ENCODE peak calls at places on chromosomes 11 and 22, in eight cellular contexts. One of them, this sample, is unnamed.

GRCh38 chr11:15107730-15108515 is 6.8 kb upstream of the INSC start:
- DNase-seq in CD8-positive, alpha-beta T cell: no peak
- DNase-seq in Peyer's patch: no peak
- DNase-seq in OCI-LY7: peak
- DNase-seq in fibroblast of lung: no peak
- DNase-seq in transverse colon: no peak
- DNase-seq in ovary: no peak
- DNase-seq in tibial nerve: no peak
- DNase-seq in this sample: no peak

GRCh38 chr11:133269272-133269671 is 263.0 kb downstream of the OPCML start:
- DNase-seq in CD8-positive, alpha-beta T cell: no peak
- DNase-seq in Peyer's patch: no peak
- DNase-seq in OCI-LY7: no peak
- DNase-seq in fibroblast of lung: no peak
- DNase-seq in transverse colon: no peak
- DNase-seq in ovary: no peak
- DNase-seq in tibial nerve: no peak
- DNase-seq in this sample: no peak

GRCh38 chr11:62193954-62194353 is 3.9 kb downstream of the SCGB1D1 start:
- DNase-seq in CD8-positive, alpha-beta T cell: no peak
- DNase-seq in Peyer's patch: no peak
- DNase-seq in OCI-LY7: no peak
- DNase-seq in fibroblast of lung: no peak
- DNase-seq in transverse colon: no peak
- DNase-seq in ovary: no peak
- DNase-seq in tibial nerve: no peak
- DNase-seq in this sample: no peak

GRCh38 chr11:120132645-120133185 is 5.2 kb downstream of the TRIM29 start:
- DNase-seq in CD8-positive, alpha-beta T cell: no peak
- DNase-seq in Peyer's patch: no peak
- DNase-seq in OCI-LY7: no peak
- DNase-seq in fibroblast of lung: no peak
- DNase-seq in transverse colon: peak
- DNase-seq in ovary: peak
- DNase-seq in tibial nerve: no peak
- DNase-seq in this sample: peak

GRCh38 chr11:65698205-65698604 is 13.8 kb upstream of the KAT5 start:
- DNase-seq in CD8-positive, alpha-beta T cell: no peak
- DNase-seq in Peyer's patch: no peak
- DNase-seq in OCI-LY7: no peak
- DNase-seq in fibroblast of lung: no peak
- DNase-seq in transverse colon: peak
- DNase-seq in ovary: no peak
- DNase-seq in tibial nerve: no peak
- DNase-seq in this sample: no peak

GRCh38 chr22:29073618-29074275 is 912 bp downstream of the KREMEN1 start:
- DNase-seq in CD8-positive, alpha-beta T cell: no peak
- DNase-seq in Peyer's patch: peak
- DNase-seq in OCI-LY7: no peak
- DNase-seq in fibroblast of lung: peak
- DNase-seq in transverse colon: peak
- DNase-seq in ovary: peak
- DNase-seq in tibial nerve: peak
- DNase-seq in this sample: peak

GRCh38 chr11:11620251-11620965 is 1.4 kb downstream of the GALNT18 start:
- DNase-seq in CD8-positive, alpha-beta T cell: no peak
- DNase-seq in Peyer's patch: peak
- DNase-seq in OCI-LY7: no peak
- DNase-seq in fibroblast of lung: peak
- DNase-seq in transverse colon: peak
- DNase-seq in ovary: peak
- DNase-seq in tibial nerve: no peak
- DNase-seq in this sample: peak

GRCh38 chr11:14908214-14908880 is 16.3 kb upstream of the CYP2R1 start:
- DNase-seq in CD8-positive, alpha-beta T cell: no peak
- DNase-seq in Peyer's patch: no peak
- DNase-seq in OCI-LY7: peak
- DNase-seq in fibroblast of lung: peak
- DNase-seq in transverse colon: peak
- DNase-seq in ovary: no peak
- DNase-seq in tibial nerve: peak
- DNase-seq in this sample: peak

GRCh38 chr22:48609279-48609865 is 1218.3 kb downstream of the BRD1 start:
- DNase-seq in CD8-positive, alpha-beta T cell: no peak
- DNase-seq in Peyer's patch: no peak
- DNase-seq in OCI-LY7: no peak
- DNase-seq in fibroblast of lung: no peak
- DNase-seq in transverse colon: no peak
- DNase-seq in ovary: no peak
- DNase-seq in tibial nerve: no peak
- DNase-seq in this sample: no peak

GRCh38 chr11:109308551-109308950 is 113.4 kb upstream of the C11orf87 start:
- DNase-seq in CD8-positive, alpha-beta T cell: no peak
- DNase-seq in Peyer's patch: no peak
- DNase-seq in OCI-LY7: no peak
- DNase-seq in fibroblast of lung: no peak
- DNase-seq in transverse colon: no peak
- DNase-seq in ovary: no peak
- DNase-seq in tibial nerve: no peak
- DNase-seq in this sample: no peak
- H3K27ac ChIP-seq in CD8-positive, alpha-beta T cell: no peak
- H3K27ac ChIP-seq in Peyer's patch: no peak
- H3K27ac ChIP-seq in OCI-LY7: no peak
- H3K27ac ChIP-seq in fibroblast of lung: no peak
- H3K27ac ChIP-seq in transverse colon: no peak
- H3K27ac ChIP-seq in ovary: no peak
- H3K27ac ChIP-seq in tibial nerve: no peak
- H3K27ac ChIP-seq in this sample: no peak

GRCh38 chr22:19716041-19716828 is 1.9 kb downstream of the SEPTIN5 start:
- DNase-seq in CD8-positive, alpha-beta T cell: no peak
- DNase-seq in Peyer's patch: no peak
- DNase-seq in OCI-LY7: no peak
- DNase-seq in fibroblast of lung: no peak
- DNase-seq in transverse colon: no peak
- DNase-seq in ovary: no peak
- DNase-seq in tibial nerve: no peak
- DNase-seq in this sample: no peak
- H3K4me3 ChIP-seq in CD8-positive, alpha-beta T cell: no peak
- H3K4me3 ChIP-seq in Peyer's patch: no peak
- H3K4me3 ChIP-seq in OCI-LY7: no peak
- H3K4me3 ChIP-seq in fibroblast of lung: no peak
- H3K4me3 ChIP-seq in transverse colon: no peak
- H3K4me3 ChIP-seq in ovary: no peak
- H3K4me3 ChIP-seq in tibial nerve: no peak
- H3K4me3 ChIP-seq in this sample: no peak

GRCh38 chr11:130474637-130475400 is 26.4 kb downstream of the ADAMTS15 start:
- DNase-seq in CD8-positive, alpha-beta T cell: no peak
- DNase-seq in Peyer's patch: no peak
- DNase-seq in OCI-LY7: no peak
- DNase-seq in fibroblast of lung: no peak
- DNase-seq in transverse colon: no peak
- DNase-seq in ovary: no peak
- DNase-seq in tibial nerve: no peak
- DNase-seq in this sample: no peak
- TF ChIP-seq CTCF in CD8-positive, alpha-beta T cell: no peak
- TF ChIP-seq CTCF in Peyer's patch: no peak
- TF ChIP-seq CTCF in OCI-LY7: no peak
- TF ChIP-seq CTCF in fibroblast of lung: no peak
- TF ChIP-seq CTCF in transverse colon: no peak
- TF ChIP-seq CTCF in ovary: no peak
- TF ChIP-seq CTCF in tibial nerve: no peak
- TF ChIP-seq CTCF in this sample: no peak

GRCh38 chr11:1261241-1262071 is 38.6 kb downstream of the MUC5B start:
- DNase-seq in CD8-positive, alpha-beta T cell: no peak
- DNase-seq in Peyer's patch: no peak
- DNase-seq in OCI-LY7: no peak
- DNase-seq in fibroblast of lung: no peak
- DNase-seq in transverse colon: no peak
- DNase-seq in ovary: no peak
- DNase-seq in tibial nerve: no peak
- DNase-seq in this sample: no peak
- H3K27ac ChIP-seq in CD8-positive, alpha-beta T cell: no peak
- H3K27ac ChIP-seq in Peyer's patch: no peak
- H3K27ac ChIP-seq in OCI-LY7: no peak
- H3K27ac ChIP-seq in fibroblast of lung: no peak
- H3K27ac ChIP-seq in transverse colon: peak
- H3K27ac ChIP-seq in ovary: no peak
- H3K27ac ChIP-seq in tibial nerve: peak
- H3K27ac ChIP-seq in this sample: no peak

DNA sequence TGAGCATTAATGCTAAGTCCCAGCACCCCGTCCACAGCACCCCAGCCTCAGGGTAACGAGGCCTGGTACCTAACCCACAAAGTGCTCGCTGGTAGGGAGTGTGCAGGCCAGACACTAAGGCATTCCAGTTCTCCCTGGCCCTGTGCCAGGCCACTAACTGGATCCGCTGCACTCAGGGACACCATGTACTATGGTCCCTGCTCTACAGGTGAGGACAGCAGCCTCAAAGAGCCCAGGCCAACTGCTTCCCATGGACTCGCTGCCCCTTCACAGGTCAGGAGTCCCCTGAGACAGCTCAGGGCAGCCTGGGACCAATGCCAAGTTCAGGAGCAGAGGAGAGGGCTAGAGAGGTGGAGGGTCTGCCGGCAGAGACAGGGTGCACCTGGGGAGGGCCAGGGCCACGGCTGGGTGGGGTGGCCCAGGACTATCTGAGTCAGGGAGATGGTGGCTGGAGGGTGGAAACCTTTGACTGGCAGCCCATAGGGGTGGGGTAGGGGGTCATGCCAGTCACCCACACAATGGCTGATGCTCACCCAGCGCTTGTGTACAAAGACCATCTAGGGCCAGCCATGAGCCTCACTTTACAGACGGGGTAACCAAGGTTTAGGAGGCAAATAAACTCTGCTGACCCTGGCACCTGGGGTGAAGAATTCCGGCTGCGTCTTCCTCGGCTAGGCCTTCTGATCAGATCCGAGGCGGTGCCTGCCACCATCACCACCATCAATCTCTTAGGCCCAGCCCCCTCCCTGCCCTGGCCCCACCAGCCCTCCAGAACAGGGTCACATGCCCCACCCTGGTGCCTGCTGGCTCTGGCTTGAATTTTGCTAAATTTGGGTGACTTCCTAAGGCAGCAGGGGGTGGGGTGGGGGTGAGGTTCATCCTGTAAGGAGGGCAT is 5.6 kb downstream of the OSBPL5 start:
- DNase-seq in CD8-positive, alpha-beta T cell: no peak
- DNase-seq in Peyer's patch: peak
- DNase-seq in OCI-LY7: no peak
- DNase-seq in fibroblast of lung: peak
- DNase-seq in transverse colon: peak
- DNase-seq in ovary: peak
- DNase-seq in tibial nerve: peak
- DNase-seq in this sample: peak
- H3K4me3 ChIP-seq in CD8-positive, alpha-beta T cell: no peak
- H3K4me3 ChIP-seq in Peyer's patch: peak
- H3K4me3 ChIP-seq in OCI-LY7: no peak
- H3K4me3 ChIP-seq in fibroblast of lung: peak
- H3K4me3 ChIP-seq in transverse colon: peak
- H3K4me3 ChIP-seq in ovary: peak
- H3K4me3 ChIP-seq in tibial nerve: peak
- H3K4me3 ChIP-seq in this sample: peak